ENCODE peak calls at places on chromosomes 12 and 14, in four cellular contexts. One of them, this sample, is unnamed.

GRCh38 chr12:2229661-2230539 is 177.1 kb downstream of the CACNA1C start:
- DNase-seq in brain microvascular endothelial cell: no peak
- DNase-seq in body of pancreas: no peak
- DNase-seq in tibial nerve: no peak
- DNase-seq in this sample: no peak

GRCh38 chr14:95394981-95395737 is 75.5 kb upstream of the CLMN start:
- DNase-seq in tibial nerve: no peak
- DNase-seq in body of pancreas: no peak
- DNase-seq in brain microvascular endothelial cell: no peak
- DNase-seq in this sample: no peak

GRCh38 chr14:97523936-97524335 is 726.8 kb downstream of the VRK1 start:
- DNase-seq in brain microvascular endothelial cell: no peak
- DNase-seq in body of pancreas: no peak
- DNase-seq in tibial nerve: no peak
- DNase-seq in this sample: no peak

GRCh38 chr12:88577537-88577936 is 2.7 kb downstream of the KITLG start:
- DNase-seq in brain microvascular endothelial cell: no peak
- DNase-seq in tibial nerve: no peak
- DNase-seq in body of pancreas: no peak
- DNase-seq in this sample: no peak

GRCh38 chr12:63826002-63826585 is 18.4 kb upstream of the SRGAP1 start:
- DNase-seq in tibial nerve: peak; percentile 34
- DNase-seq in brain microvascular endothelial cell: peak; percentile 41
- DNase-seq in body of pancreas: no peak
- DNase-seq in this sample: no peak

GRCh38 chr12:121365416-121366062 is 13.3 kb upstream of the ANAPC5 start:
- DNase-seq in brain microvascular endothelial cell: no peak
- DNase-seq in tibial nerve: no peak
- DNase-seq in body of pancreas: no peak
- DNase-seq in this sample: no peak

GRCh38 chr12:47277972-47278448 is 198.3 kb upstream of the AMIGO2 start:
- DNase-seq in tibial nerve: no peak
- DNase-seq in brain microvascular endothelial cell: peak; percentile 81
- DNase-seq in body of pancreas: no peak
- DNase-seq in this sample: no peak

GRCh38 chr14:101588990-101589389 is 27.7 kb downstream of the DIO3 start:
- DNase-seq in body of pancreas: no peak
- DNase-seq in brain microvascular endothelial cell: peak; percentile 2
- DNase-seq in tibial nerve: no peak
- DNase-seq in this sample: no peak

GRCh38 chr12:77477907-77478533 is 352.7 kb upstream of the NAV3 start:
- DNase-seq in brain microvascular endothelial cell: no peak
- DNase-seq in tibial nerve: no peak
- DNase-seq in body of pancreas: no peak
- DNase-seq in this sample: no peak

GRCh38 chr12:55818886-55819285 is 1.0 kb downstream of the ORMDL2 start:
- DNase-seq in tibial nerve: no peak
- DNase-seq in body of pancreas: no peak
- DNase-seq in brain microvascular endothelial cell: no peak
- DNase-seq in this sample: no peak

GRCh38 chr12:95054206-95054605 is 19.2 kb downstream of the NR2C1 start:
- DNase-seq in tibial nerve: no peak
- DNase-seq in body of pancreas: no peak
- DNase-seq in brain microvascular endothelial cell: no peak
- DNase-seq in this sample: no peak

GRCh38 chr12:100229036-100229635 is 28.5 kb downstream of the ACTR6 start:
- DNase-seq in tibial nerve: no peak
- DNase-seq in body of pancreas: no peak
- DNase-seq in brain microvascular endothelial cell: no peak
- DNase-seq in this sample: no peak

GRCh38 chr12:95037906-95038305 is 34.4 kb upstream of the NDUFA12 start:
- DNase-seq in tibial nerve: no peak
- DNase-seq in body of pancreas: no peak
- DNase-seq in brain microvascular endothelial cell: no peak
- DNase-seq in this sample: no peak

GRCh38 chr12:132416827-132417226 is 73.1 kb upstream of the FBRSL1 start:
- DNase-seq in tibial nerve: no peak
- DNase-seq in brain microvascular endothelial cell: no peak
- DNase-seq in body of pancreas: no peak
- DNase-seq in this sample: no peak

GRCh38 chr12:68290126-68290525 is 36.7 kb upstream of the IL22 start:
- DNase-seq in tibial nerve: no peak
- DNase-seq in brain microvascular endothelial cell: no peak
- DNase-seq in body of pancreas: no peak
- DNase-seq in this sample: no peak

GRCh38 chr12:109154485-109155438 is 38.4 kb downstream of the ACACB start:
- DNase-seq in tibial nerve: peak; percentile 76
- DNase-seq in body of pancreas: peak; percentile 87
- DNase-seq in brain microvascular endothelial cell: peak; percentile 36
- DNase-seq in this sample: peak; percentile 60

GRCh38 chr12:55929306-55929791 is 1.6 kb upstream of the DGKA start:
- DNase-seq in body of pancreas: no peak
- DNase-seq in brain microvascular endothelial cell: no peak
- DNase-seq in tibial nerve: no peak
- DNase-seq in this sample: no peak

GRCh38 chr12:106251636-106252035 is 3.8 kb upstream of the CKAP4 start:
- DNase-seq in body of pancreas: no peak
- DNase-seq in brain microvascular endothelial cell: no peak
- DNase-seq in tibial nerve: no peak
- DNase-seq in this sample: no peak
- H3K27ac ChIP-seq in body of pancreas: no peak overlapping the region
- H3K27ac ChIP-seq in brain microvascular endothelial cell: no peak overlapping the region
- H3K27ac ChIP-seq in tibial nerve: no peak overlapping the region
- H3K27ac ChIP-seq in this sample: no peak overlapping the region

DNA sequence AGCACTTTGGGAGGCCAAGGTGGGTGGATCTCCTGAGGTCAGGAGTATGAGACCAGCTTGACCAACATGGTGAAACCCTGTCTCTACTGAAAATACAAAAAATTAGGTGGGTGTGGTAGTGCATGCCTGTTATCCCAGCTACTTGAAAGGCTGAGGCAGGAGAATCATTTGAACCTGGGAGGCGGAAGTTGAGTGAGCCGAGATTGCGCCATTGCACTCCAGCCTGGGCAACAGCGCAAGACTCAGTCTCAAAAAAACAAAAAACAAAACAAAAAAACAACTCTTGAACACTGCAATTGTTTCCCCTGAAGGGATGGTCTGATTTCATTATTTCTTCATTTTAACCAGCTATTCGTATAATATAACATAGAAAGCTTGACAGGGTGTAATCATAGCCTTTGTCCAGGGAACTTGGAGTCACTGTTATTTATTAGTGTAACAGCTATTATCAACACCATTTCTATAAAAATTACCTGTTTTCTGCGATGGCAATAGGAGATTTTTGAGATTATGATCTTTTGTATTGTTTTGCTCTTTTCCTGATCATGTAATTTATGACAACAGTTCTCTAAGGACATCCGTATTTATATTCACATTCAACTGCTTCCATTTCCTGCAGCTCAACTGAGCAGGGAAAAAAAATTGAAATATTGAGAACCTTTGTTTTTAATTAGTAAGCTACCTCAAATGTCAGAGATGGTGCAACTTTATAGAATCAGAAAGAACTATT is 94.7 kb downstream of the DIP2B start:
- DNase-seq in tibial nerve: no peak
- DNase-seq in body of pancreas: no peak
- DNase-seq in brain microvascular endothelial cell: no peak
- DNase-seq in this sample: no peak
- H3K27ac ChIP-seq in tibial nerve: no peak overlapping the region
- H3K27ac ChIP-seq in body of pancreas: no peak overlapping the region
- H3K27ac ChIP-seq in brain microvascular endothelial cell: no peak overlapping the region
- H3K27ac ChIP-seq in this sample: peak overlapping the region; percentile 67

GRCh38 chr14:49951946-49952345 is 59.1 kb downstream of the ARF6 start:
- DNase-seq in tibial nerve: no peak
- DNase-seq in brain microvascular endothelial cell: no peak
- DNase-seq in body of pancreas: no peak
- DNase-seq in this sample: no peak
- H3K27ac ChIP-seq in tibial nerve: no peak overlapping the region
- H3K27ac ChIP-seq in brain microvascular endothelial cell: no peak overlapping the region
- H3K27ac ChIP-seq in body of pancreas: no peak overlapping the region
- H3K27ac ChIP-seq in this sample: no peak overlapping the region

GRCh38 chr14:51333901-51334432 is 93.9 kb downstream of the TMX1 start:
- DNase-seq in tibial nerve: no peak
- DNase-seq in brain microvascular endothelial cell: no peak
- DNase-seq in body of pancreas: no peak
- DNase-seq in this sample: no peak

GRCh38 chr14:51333299-51333698 is 93.3 kb downstream of the TMX1 start:
- DNase-seq in body of pancreas: no peak
- DNase-seq in tibial nerve: no peak
- DNase-seq in brain microvascular endothelial cell: no peak
- DNase-seq in this sample: no peak

GRCh38 chr14:51336304-51336703 is 96.3 kb downstream of the TMX1 start:
- DNase-seq in brain microvascular endothelial cell: no peak
- DNase-seq in body of pancreas: no peak
- DNase-seq in tibial nerve: no peak
- DNase-seq in this sample: no peak

GRCh38 chr14:51337520-51337919 is 97.5 kb downstream of the TMX1 start:
- DNase-seq in brain microvascular endothelial cell: no peak
- DNase-seq in tibial nerve: no peak
- DNase-seq in body of pancreas: no peak
- DNase-seq in this sample: no peak

GRCh38 chr14:51335521-51335920 is 95.5 kb downstream of the TMX1 start:
- DNase-seq in tibial nerve: peak; percentile 50
- DNase-seq in brain microvascular endothelial cell: no peak
- DNase-seq in body of pancreas: peak; percentile 33
- DNase-seq in this sample: no peak
- H3K27ac ChIP-seq in tibial nerve: no peak overlapping the region
- H3K27ac ChIP-seq in brain microvascular endothelial cell: no peak overlapping the region
- H3K27ac ChIP-seq in body of pancreas: no peak overlapping the region
- H3K27ac ChIP-seq in this sample: no peak overlapping the region